ENCODE peak calls at places on chromosome 22, in five cellular contexts. S is HCT116, I is HepG2, M is H1, O is GM12878. L is an unnamed sample.

GRCh38 chr22:48706934-48707748 is 1120.5 kb downstream of the BRD1 start:
- DNase-seq in I (no peak), S (no peak), M (no peak), O (no peak), L (no peak)

GRCh38 chr22:49190816-49191505 is 636.7 kb downstream of the BRD1 start:
- DNase-seq in I (no peak), M (no peak), O (no peak), S (no peak), L (no peak)

GRCh38 chr22:31089101-31090100 is 8.3 kb downstream of the SMTN start:
- DNase-seq in O (no peak), S (no peak), M (peak), I (no peak), L (no peak)

GRCh38 chr22:48199667-48200066 is 1437.2 kb downstream of the TBC1D22A start:
- DNase-seq in M (peak), O (no peak), I (no peak), S (no peak), L (no peak)

GRCh38 chr22:23313791-23314567 is 133.7 kb downstream of the BCR start:
- DNase-seq in M (no peak), O (no peak), S (no peak), I (no peak), L (no peak)

GRCh38 chr22:32579533-32580220 is 105.1 kb downstream of the FBXO7 start:
- DNase-seq in O (no peak), M (no peak), I (peak), S (no peak), L (no peak)

GRCh38 chr22:49807780-49808708 is 19.6 kb downstream of the BRD1 start:
- DNase-seq in I (no peak), O (no peak), M (no peak), S (no peak), L (no peak)

GRCh38 chr22:21587803-21588611 is 20.5 kb downstream of the UBE2L3 start:
- DNase-seq in O (peak), I (no peak), S (no peak), M (no peak), L (no peak)

GRCh38 chr22:41446057-41446501 is 522 bp downstream of the TOB2 start:
- DNase-seq in O (no peak), S (no peak), I (no peak), M (no peak), L (no peak)

GRCh38 chr22:39453765-39454378 is 2.9 kb upstream of the MGAT3 start:
- DNase-seq in M (no peak), O (no peak), S (no peak), I (no peak), L (no peak)

GRCh38 chr22:40819741-40820140 is 595 bp upstream of the SLC25A17 start:
- DNase-seq in M (no peak), I (no peak), O (no peak), S (no peak), L (peak)

GRCh38 chr22:31947296-31947695 is 3.0 kb downstream of the YWHAH start:
- DNase-seq in M (no peak), S (no peak), O (no peak), I (peak), L (peak)

GRCh38 chr22:43829904-43830851 is 18.1 kb upstream of the EFCAB6 start:
- DNase-seq in M (no peak), O (no peak), I (no peak), S (no peak), L (no peak)

GRCh38 chr22:20315337-20316216 is 4.3 kb downstream of the DGCR6L start:
- DNase-seq in S (no peak), M (peak), O (no peak), I (no peak), L (no peak)

GRCh38 chr22:49166211-49166610 is 661.5 kb downstream of the BRD1 start:
- DNase-seq in S (no peak), M (no peak), O (no peak), I (no peak), L (no peak)

GRCh38 chr22:22098457-22099193 is 116.0 kb upstream of the TOP3B start:
- DNase-seq in S (no peak), O (peak), M (no peak), I (no peak), L (no peak)

GRCh38 chr22:45064313-45065268 is 54.8 kb upstream of the PHF21B start:
- DNase-seq in S (no peak), I (no peak), O (peak), M (no peak), L (no peak)
- TF ChIP-seq JUND in S (peak), I (no peak), O (no peak), M (no peak), L (no peak)

GRCh38 chr22:37660709-37661045 is 2.2 kb downstream of the PDXP start:
- DNase-seq in O (no peak), S (no peak), I (no peak), M (no peak), L (no peak)

GRCh38 chr22:37658133-37659065 is at the start of gene PDXP:
- DNase-seq in I (peak), S (peak), O (peak), M (peak), L (peak)

GRCh38 chr22:37657590-37658132 is 862 bp upstream of the PDXP start:
- DNase-seq in O (no peak), I (no peak), S (no peak), M (no peak), L (no peak)

GRCh38 chr22:37659897-37660708 is 1.6 kb downstream of the PDXP start:
- DNase-seq in S (no peak), M (no peak), I (no peak), O (no peak), L (no peak)

GRCh38 chr22:37659066-37659896 is 758 bp downstream of the PDXP start:
- DNase-seq in M (no peak), O (no peak), I (peak), S (no peak), L (no peak)
- TF ChIP-seq JUND in M (no peak), O (no peak), I (peak), S (no peak), L (no peak)

GRCh38 chr22:35634015-35634414 is 14.2 kb upstream of the APOL6 start:
- DNase-seq in O (no peak), I (no peak), S (no peak), M (no peak), L (no peak)
- TF ChIP-seq JUND in O (no peak), I (no peak), S (no peak), M (no peak), L (no peak)

GRCh38 chr22:25054943-25055511 is 102.5 kb downstream of the KIAA1671 start:
- DNase-seq in I (no peak), O (no peak), S (no peak), M (no peak), L (no peak)
- TF ChIP-seq JUND in I (no peak), O (no peak), S (no peak), M (no peak), L (no peak)

GRCh38 chr22:36874731-36875130 is 13.9 kb downstream of the NCF4 start:
- DNase-seq in O (no peak), M (no peak), S (no peak), I (no peak), L (no peak)

GRCh38 chr22:36872866-36873498 is 12.2 kb downstream of the NCF4 start:
- DNase-seq in I (no peak), S (no peak), O (no peak), M (no peak), L (no peak)

GRCh38 chr22:36874309-36874696 is 13.5 kb downstream of the NCF4 start:
- DNase-seq in O (no peak), M (no peak), I (no peak), S (no peak), L (no peak)

GRCh38 chr22:36872084-36872483 is 11.3 kb downstream of the NCF4 start:
- DNase-seq in O (no peak), M (no peak), S (no peak), I (no peak), L (no peak)

DNA sequence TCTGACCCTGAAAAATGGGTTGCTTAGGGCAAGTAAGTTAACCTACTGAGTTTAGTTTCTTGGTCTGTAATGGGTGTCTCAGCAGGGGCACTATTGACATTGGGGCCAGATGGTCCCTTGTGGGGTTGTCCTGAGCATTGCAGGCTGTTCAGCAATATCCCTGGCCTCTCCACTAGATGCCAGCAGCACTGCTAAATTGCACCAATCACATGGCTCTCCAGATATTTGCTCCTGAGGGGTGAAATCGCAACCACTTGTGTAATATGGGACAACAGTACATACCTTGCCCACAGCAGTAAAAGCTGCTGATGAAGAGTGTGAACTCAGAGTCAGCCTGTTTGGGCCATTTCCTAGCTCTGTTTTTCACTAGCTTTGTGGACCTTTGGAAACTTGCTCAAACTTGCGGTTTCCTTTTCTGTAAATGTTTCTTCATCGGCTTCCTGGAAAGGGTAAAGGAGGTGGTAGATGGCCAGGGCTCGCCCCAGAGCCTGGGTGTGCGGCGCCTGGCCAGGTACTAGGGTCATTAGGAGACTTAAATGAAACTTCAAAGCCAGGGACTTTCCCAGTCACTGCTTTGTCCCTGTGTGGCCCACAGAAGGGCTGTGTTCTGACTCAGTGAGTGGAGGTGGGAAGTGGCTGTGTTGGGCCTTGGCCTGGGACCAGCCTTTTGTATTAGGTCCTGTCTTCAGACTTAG is 13.0 kb downstream of the NCF4 start:
- DNase-seq in I (peak), S (peak), O (peak), M (no peak), L (peak)
- TF ChIP-seq JUND in I (no peak), S (no peak), O (peak), M (no peak), L (no peak)

DNA sequence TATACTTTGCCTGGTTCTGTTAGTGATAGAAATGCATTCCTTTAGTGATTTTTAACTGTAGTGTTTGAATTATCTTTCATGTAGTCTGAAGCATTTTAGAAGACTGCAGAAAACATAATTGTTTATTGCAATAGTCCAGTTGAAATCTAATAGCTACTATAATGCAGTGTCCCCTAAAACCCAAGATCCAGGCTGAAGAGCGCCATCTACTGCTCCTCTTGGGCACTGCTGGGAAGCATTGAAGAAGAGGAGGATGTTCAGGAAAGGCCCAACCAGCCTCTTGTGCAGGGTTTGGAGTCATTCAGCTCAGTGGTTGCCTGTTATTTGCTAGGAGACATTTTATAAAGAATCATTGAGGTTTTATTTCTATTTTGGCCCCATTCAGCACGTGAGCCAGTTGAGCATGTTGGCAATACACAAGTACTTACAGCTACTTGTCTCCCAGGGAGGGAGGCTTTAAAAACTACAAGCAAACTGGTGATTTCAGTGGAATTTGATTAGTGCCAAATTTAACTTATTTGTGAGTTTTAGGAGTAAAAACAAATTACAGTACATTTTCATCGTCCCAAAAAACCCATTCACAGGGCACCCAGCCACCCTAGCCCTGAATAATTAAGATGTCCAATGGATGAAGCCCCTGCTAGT is 74.9 kb upstream of the HORMAD2 start:
- DNase-seq in I (peak), M (peak), S (peak), O (peak), L (peak)
- TF ChIP-seq JUND in I (no peak), M (no peak), S (no peak), O (no peak), L (no peak)